ENCODE peak calls at places on chromosome 7, in seven cellular contexts. Z is choroid plexus epithelial cell, E is neural progenitor cell, N is ovary, F is RWPE2, P is hepatocyte, M is OCI-LY7. U is an unnamed sample.

GRCh38 chr7:66832531-66833351 is 88.3 kb upstream of the TMEM248 start:
- DNase-seq in N (no peak), E (no peak), M (no peak), Z (no peak), P (no peak), F (no peak), U (no peak)

GRCh38 chr7:100538348-100538653 is 702 bp upstream of the AGFG2 start:
- DNase-seq in E (no peak), N (no peak), M (no peak), P (no peak), Z (no peak), F (no peak), U (no peak)

GRCh38 chr7:24824400-24824799 is 67.1 kb upstream of the GSDME start:
- DNase-seq in E (no peak), P (no peak), Z (no peak), N (no peak), M (no peak), F (no peak), U (no peak)

GRCh38 chr7:11130012-11130411 is 156.3 kb downstream of the PHF14 start:
- DNase-seq in M (no peak), E (no peak), N (no peak), Z (peak; percentile 80), P (no peak), F (no peak), U (peak; percentile 49)

GRCh38 chr7:106329971-106330733 is 45.4 kb upstream of the NAMPT start:
- DNase-seq in P (no peak), F (no peak), M (no peak), E (no peak), N (no peak), Z (peak; percentile 70), U (peak; percentile 51)

GRCh38 chr7:20797174-20798080 is 10.7 kb upstream of the SP8 start:
- DNase-seq in M (no peak), E (peak; percentile 27), N (no peak), F (no peak), Z (no peak), P (no peak), U (no peak)

GRCh38 chr7:44398506-44398905 is 73.1 kb upstream of the CAMK2B start:
- DNase-seq in F (no peak), Z (no peak), N (no peak), M (no peak), E (no peak), P (no peak), U (no peak)

GRCh38 chr7:143979999-143980398 is 20.1 kb upstream of the OR6B1 start:
- DNase-seq in P (no peak), E (no peak), N (no peak), Z (no peak), F (no peak), M (no peak), U (no peak)

GRCh38 chr7:154503962-154504550 is 451.9 kb downstream of the DPP6 start:
- DNase-seq in N (no peak), E (peak; percentile 73), Z (peak; percentile 49), M (peak; percentile 71), F (no peak), P (peak; percentile 78), U (peak; percentile 34)

GRCh38 chr7:491958-492713 is 27.5 kb downstream of the PDGFA start:
- DNase-seq in F (peak; percentile 51), N (no peak), Z (no peak), P (no peak), M (no peak), E (no peak), U (no peak)

GRCh38 chr7:141511370-141512335 is 39.6 kb upstream of the AGK start:
- DNase-seq in Z (peak; percentile 1), M (no peak), F (no peak), E (peak; percentile 27), P (peak; percentile 40), N (no peak), U (no peak)

GRCh38 chr7:80661729-80662128 is 23.3 kb downstream of the CD36 start:
- DNase-seq in Z (peak; percentile 12), M (no peak), E (peak; percentile 4), F (no peak), P (no peak), N (no peak), U (no peak)

GRCh38 chr7:18941197-18941596 is 176.2 kb downstream of the TWIST1 start:
- DNase-seq in N (no peak), Z (peak; percentile 70), F (no peak), M (no peak), E (no peak), P (no peak), U (no peak)

GRCh38 chr7:151426486-151426905 is 13.4 kb downstream of the CRYGN start:
- DNase-seq in E (no peak), M (no peak), P (peak; percentile 68), N (peak; percentile 91), F (no peak), Z (peak; percentile 98), U (peak; percentile 99)

GRCh38 chr7:4650471-4651047 is 31.5 kb upstream of the FOXK1 start:
- DNase-seq in M (no peak), E (peak; percentile 97), N (peak; percentile 51), Z (peak; percentile 64), P (peak; percentile 65), F (no peak), U (no peak)

GRCh38 chr7:157669768-157670345 is 333.1 kb downstream of the DNAJB6 start:
- DNase-seq in Z (peak; percentile 23), P (no peak), F (no peak), E (peak; percentile 52), N (no peak), M (peak; percentile 57), U (no peak)

GRCh38 chr7:142603870-142604448 is 145.3 kb upstream of the PRSS1 start:
- DNase-seq in Z (peak; percentile 87), E (peak; percentile 70), M (peak; percentile 73), F (no peak), N (no peak), P (peak; percentile 73), U (peak; percentile 71)

GRCh38 chr7:17546206-17546998 is 247.9 kb downstream of the AHR start:
- DNase-seq in E (no peak), P (no peak), F (no peak), M (no peak), Z (peak; percentile 80), N (no peak), U (peak; percentile 94)

GRCh38 chr7:45055016-45055415 is 33.8 kb downstream of the NACAD start:
- DNase-seq in N (no peak), M (no peak), P (no peak), Z (no peak), F (no peak), E (no peak), U (no peak)

GRCh38 chr7:81626008-81626407 is 143.8 kb downstream of the HGF start:
- DNase-seq in Z (peak; percentile 69), M (no peak), N (no peak), P (no peak), F (no peak), E (no peak), U (no peak)

GRCh38 chr7:103887853-103888602 is 101.4 kb downstream of the RELN start:
- DNase-seq in Z (no peak), F (no peak), P (no peak), E (no peak), N (no peak), M (no peak), U (no peak)

GRCh38 chr7:100947792-100948191 is 1.5 kb upstream of the MUC3A start:
- DNase-seq in F (no peak), N (no peak), E (no peak), Z (no peak), P (no peak), M (no peak), U (no peak)

GRCh38 chr7:15214981-15215380 is 312.4 kb upstream of the DGKB start:
- DNase-seq in N (no peak), P (no peak), Z (no peak), F (no peak), E (no peak), M (no peak), U (no peak)

GRCh38 chr7:2687338-2687869 is 598 bp upstream of the AMZ1 start:
- DNase-seq in E (no peak), Z (no peak), N (no peak), M (no peak), P (no peak), F (no peak), U (peak; percentile 24)

GRCh38 chr7:31134246-31135188 is 82.4 kb downstream of the ADCYAP1R1 start:
- DNase-seq in M (peak; percentile 73), E (peak; percentile 93), Z (peak; percentile 79), N (peak; percentile 68), F (no peak), P (peak; percentile 91), U (peak; percentile 84)

GRCh38 chr7:125683156-125683555 is 753.5 kb upstream of the POT1 start:
- DNase-seq in Z (no peak), P (no peak), E (no peak), N (no peak), F (no peak), M (no peak), U (no peak)
- TF ChIP-seq CTCF in Z (no peak), P (no peak), E (no peak), N (no peak), F (no peak), M (no peak), U (no peak)

DNA sequence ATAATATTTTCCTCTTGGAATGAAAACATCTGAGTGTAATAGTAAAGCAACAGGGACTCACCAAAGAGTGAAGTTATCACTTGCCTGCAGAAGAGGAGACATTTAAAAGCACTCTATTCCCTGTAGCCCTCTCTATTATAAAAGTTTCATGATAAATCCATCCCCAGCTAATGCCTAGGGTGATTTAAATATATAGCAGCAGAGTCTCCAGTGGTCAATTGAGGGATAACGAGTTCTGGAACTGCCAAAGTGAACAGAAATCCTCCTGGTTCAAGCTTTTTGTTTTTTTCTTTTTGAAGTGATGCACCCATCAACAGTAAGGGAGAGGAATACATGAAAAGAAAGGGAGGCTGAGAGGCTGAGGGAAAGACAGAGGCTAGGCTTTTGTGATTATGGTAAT is 87.3 kb downstream of the EVX1 start:
- DNase-seq in F (no peak), M (no peak), N (no peak), Z (peak; percentile 4), P (no peak), E (no peak), U (no peak)
- TF ChIP-seq CTCF in F (peak; percentile 34), M (no peak), N (no peak), Z (peak; percentile 18), P (no peak), E (peak; percentile 25), U (no peak)

GRCh38 chr7:83821866-83822265 is 172.9 kb upstream of the SEMA3E start:
- DNase-seq in F (no peak), M (no peak), N (no peak), E (no peak), Z (no peak), P (no peak), U (no peak)

GRCh38 chr7:83820641-83821040 is 171.7 kb upstream of the SEMA3E start:
- DNase-seq in E (no peak), Z (no peak), M (no peak), N (no peak), P (no peak), F (no peak), U (no peak)

GRCh38 chr7:83824214-83824613 is 175.3 kb upstream of the SEMA3E start:
- DNase-seq in P (no peak), F (no peak), E (no peak), Z (peak; percentile 4), M (no peak), N (no peak), U (no peak)

GRCh38 chr7:83814480-83814879 is 165.5 kb upstream of the SEMA3E start:
- DNase-seq in M (no peak), N (no peak), P (no peak), E (no peak), Z (no peak), F (no peak), U (no peak)

GRCh38 chr7:83819911-83820310 is 171.0 kb upstream of the SEMA3E start:
- DNase-seq in Z (no peak), E (peak; percentile 7), N (no peak), F (no peak), P (no peak), M (no peak), U (no peak)
- TF ChIP-seq CTCF in Z (no peak), E (no peak), N (no peak), F (no peak), P (no peak), M (no peak), U (no peak)

GRCh38 chr7:128343554-128344430 is at the start of gene RBM28:
- DNase-seq in N (peak; percentile 79), P (peak; percentile 95), F (peak; percentile 85), Z (peak; percentile 94), E (peak; percentile 93), M (peak; percentile 96), U (peak; percentile 95)
- TF ChIP-seq CTCF in N (no peak), P (no peak), F (no peak), Z (no peak), E (no peak), M (no peak), U (no peak)